ENCODE peak calls at places on chromosomes 5 and 9, in five cellular contexts. T, A, W, X and P are unnamed samples. For H3K4me1, the result is how much of the 10 kb centered on the place peaks cover.

GRCh38 chr9:97930972-97931371 is 7.0 kb downstream of the HEMGN start:
- DNase-seq in T (no peak), A (no peak), W (no peak), X (no peak), P (no peak)

GRCh38 chr5:141742866-141743651 is 61.0 kb upstream of the ARAP3 start:
- DNase-seq in T (no peak), A (peak), W (no peak), X (no peak), P (peak)

GRCh38 chr9:84264307-84264706 is 76.3 kb downstream of the SLC28A3 start:
- DNase-seq in T (no peak), A (no peak), W (no peak), X (no peak), P (no peak)

GRCh38 chr9:133135193-133135745 is 14.2 kb upstream of the RALGDS start:
- DNase-seq in T (peak), A (peak), W (no peak), X (no peak), P (peak)

GRCh38 chr5:172282277-172283019 is 1.1 kb downstream of the UBTD2 start:
- DNase-seq in T (no peak), A (no peak), W (no peak), X (no peak), P (no peak)

GRCh38 chr5:95620030-95620869 is at the start of gene GPR150:
- DNase-seq in T (peak), A (peak), W (peak), X (peak), P (peak)

GRCh38 chr5:115641948-115642347 is 16.1 kb upstream of the TMED7 start:
- DNase-seq in T (no peak), A (no peak), W (no peak), X (no peak), P (no peak)

GRCh38 chr9:137797206-137798120 is 80.1 kb upstream of the CACNA1B start:
- DNase-seq in T (no peak), A (no peak), W (no peak), X (no peak), P (peak)

GRCh38 chr9:117046666-117047327 is 359.7 kb downstream of the TRIM32 start:
- DNase-seq in T (no peak), A (no peak), W (no peak), X (no peak), P (no peak)

GRCh38 chr9:128214571-128215490 is 11.7 kb downstream of the DNM1 start:
- DNase-seq in T (no peak), A (no peak), W (no peak), X (no peak), P (peak)

GRCh38 chr5:38465702-38466443 is 90.6 kb downstream of the LIFR start:
- DNase-seq in T (no peak), A (no peak), W (no peak), X (no peak), P (no peak)

GRCh38 chr9:84750152-84750865 is 80.8 kb downstream of the NTRK2 start:
- DNase-seq in T (no peak), A (no peak), W (no peak), X (no peak), P (no peak)

GRCh38 chr9:126153382-126153781 is 173.2 kb upstream of the MVB12B start:
- DNase-seq in T (no peak), A (no peak), W (no peak), X (no peak), P (no peak)
- H3K27ac ChIP-seq in T (no peak), A (no peak), W (no peak), X (no peak), P (no peak)

GRCh38 chr5:14109771-14110170 is 33.4 kb upstream of the TRIO start:
- DNase-seq in T (no peak), A (no peak), W (no peak), X (no peak), P (no peak)
- H3K4me1 ChIP-seq in T (under half), A (under half), W (under half), X (under half), P (under half)

GRCh38 chr5:139341689-139342422 is at the start of gene PAIP2:
- DNase-seq in T (peak), A (peak), W (peak), X (peak), P (peak)
- H3K4me3 ChIP-seq in T (peak), A (peak), W (peak), X (peak), P (peak)

GRCh38 chr9:135949666-135950134 is 11.5 kb downstream of the UBAC1 start:
- DNase-seq in T (no peak), A (no peak), W (no peak), X (no peak), P (no peak)
- H3K27ac ChIP-seq in T (no peak), A (no peak), W (no peak), X (peak), P (no peak)

DNA sequence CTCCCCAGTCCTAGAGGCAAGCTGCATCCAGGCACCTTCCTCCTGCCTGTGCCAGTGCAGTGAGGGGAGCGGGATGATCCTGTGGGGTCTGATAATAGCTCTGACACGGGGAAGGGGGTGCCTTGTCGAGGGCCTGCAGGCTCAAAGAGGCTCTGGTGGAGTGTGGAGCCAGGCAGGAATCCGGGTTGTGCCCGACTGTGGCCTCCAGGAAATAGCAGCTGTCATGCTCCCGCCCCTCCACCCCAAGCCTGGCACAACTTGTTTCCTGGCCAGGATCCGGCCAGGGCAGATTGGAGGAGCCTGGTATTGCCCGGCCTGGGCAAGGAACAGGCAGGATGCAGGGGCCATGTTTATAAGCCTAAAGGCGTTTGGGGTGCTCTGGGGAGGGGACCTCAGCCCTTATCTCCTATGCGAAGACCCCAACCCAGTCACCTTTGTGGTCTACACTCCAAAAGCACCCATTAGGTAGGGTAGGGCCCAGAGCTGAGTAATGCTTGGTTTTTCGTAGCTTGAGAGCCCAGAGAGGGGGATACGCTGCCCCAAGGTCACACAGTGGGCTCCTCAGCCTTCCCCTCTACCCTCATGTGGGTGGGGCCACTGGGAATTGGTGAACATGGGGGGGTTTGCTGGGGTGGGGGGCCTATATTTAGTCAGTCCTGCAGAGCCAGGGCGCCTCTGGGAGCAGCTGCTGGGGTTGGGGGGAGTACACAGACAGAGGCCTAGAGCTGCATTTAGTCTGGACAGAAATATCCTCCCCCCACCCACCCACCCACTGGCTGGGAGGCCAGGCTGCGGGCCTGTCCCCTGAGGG is 12.2 kb downstream of the CXXC5 start:
- DNase-seq in T (no peak), A (no peak), W (peak), X (peak), P (peak)
- H3K4me1 ChIP-seq in T (under half), A (under half), W (under half), X (half or more), P (half or more)

GRCh38 chr5:67211926-67212325 is 15.3 kb upstream of the CD180 start:
- DNase-seq in T (no peak), A (no peak), W (no peak), X (no peak), P (no peak)

GRCh38 chr5:67205981-67206380 is 9.4 kb upstream of the CD180 start:
- DNase-seq in T (no peak), A (no peak), W (no peak), X (no peak), P (no peak)

GRCh38 chr5:67208403-67208802 is 11.8 kb upstream of the CD180 start:
- DNase-seq in T (no peak), A (no peak), W (no peak), X (no peak), P (no peak)

GRCh38 chr5:67206381-67207328 is 10.1 kb upstream of the CD180 start:
- DNase-seq in T (peak), A (peak), W (peak), X (no peak), P (no peak)

GRCh38 chr5:67209141-67209771 is 12.7 kb upstream of the CD180 start:
- DNase-seq in T (peak), A (peak), W (peak), X (peak), P (peak)
- H3K4me3 ChIP-seq in T (no peak), A (no peak), W (no peak), X (no peak), P (no peak)

GRCh38 chr9:123327697-123328100 is 28.3 kb upstream of the CRB2 start:
- DNase-seq in T (no peak), A (no peak), W (peak), X (no peak), P (no peak)
- H3K27ac ChIP-seq in T (no peak), A (no peak), W (no peak), X (no peak), P (peak)

DNA sequence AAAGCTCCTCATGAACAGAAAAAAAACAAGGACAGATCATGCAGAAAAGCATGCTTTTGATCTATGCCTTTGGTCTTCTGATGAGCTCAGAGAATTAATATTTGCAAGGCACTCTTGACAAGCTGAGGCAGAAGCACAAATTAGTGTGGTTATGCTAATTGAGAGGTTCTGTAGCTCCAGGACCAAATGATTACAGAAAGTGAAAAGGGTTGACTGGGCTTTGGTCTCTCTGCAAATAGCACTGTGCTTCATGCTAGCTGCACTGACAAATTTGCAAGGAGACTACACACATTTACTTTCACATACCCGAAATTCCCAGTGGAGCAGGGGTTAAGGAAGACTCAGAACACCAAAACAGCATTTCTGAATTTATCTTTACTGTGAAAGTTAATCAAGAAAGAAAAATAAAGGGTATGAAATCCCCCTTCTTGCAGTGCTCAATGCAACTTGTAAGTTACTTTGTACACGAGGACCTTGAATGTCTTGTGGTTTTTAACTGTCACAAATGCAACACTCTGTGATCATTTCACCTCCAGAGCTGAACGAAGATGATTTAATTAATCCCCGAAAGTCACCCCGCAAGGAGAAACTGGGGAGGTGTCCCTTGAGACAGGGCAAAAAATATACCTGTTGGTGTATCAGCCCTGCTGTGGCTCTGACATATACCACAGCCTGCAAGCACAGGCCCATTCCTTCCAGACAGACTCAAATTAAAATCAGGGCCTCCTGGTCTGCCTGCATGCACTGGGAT is 11.9 kb downstream of the RAPGEF1 start:
- DNase-seq in T (no peak), A (no peak), W (no peak), X (no peak), P (no peak)
- H3K4me1 ChIP-seq in T (half or more), A (half or more), W (under half), X (half or more), P (under half)